ENCODE peak calls at places on chromosomes 16 and 17, in seven cellular contexts. C is RCC 7860; E is activated CD4-positive, CD25-positive, alpha-beta regulatory T cell treated with anti-CD3 and anti-CD28 coated beads, Interleukin-2, amount 50 U/mL, for 16 hours; T is posterior vena cava; U is endothelial cell; D is sciatic nerve; W is SJCRH30. R is an unnamed sample.

GRCh38 chr17:14942511-14943185 is 322.5 kb downstream of the PMP22 start:
- DNase-seq in C (no peak), E (no peak), T (no peak), U (no peak), D (no peak), W (no peak), R (no peak)

GRCh38 chr16:1102921-1103648 is 7.0 kb upstream of the C1QTNF8 start:
- DNase-seq in C (no peak), E (peak; percentile 39), T (no peak), U (peak; percentile 80), D (peak; percentile 78), W (peak; percentile 90), R (peak; percentile 60)

GRCh38 chr16:85394511-85395206 is 218.5 kb upstream of the GSE1 start:
- DNase-seq in C (no peak), E (no peak), T (peak; percentile 58), U (no peak), D (peak; percentile 49), W (no peak), R (no peak)

GRCh38 chr16:89422527-89422904 is 67.8 kb downstream of the ANKRD11 start:
- DNase-seq in C (peak; percentile 39), E (no peak), T (no peak), U (no peak), D (no peak), W (no peak), R (no peak)

GRCh38 chr17:49213803-49214202 is 3.3 kb downstream of the ABI3 start:
- DNase-seq in C (no peak), E (no peak), T (no peak), U (no peak), D (no peak), W (no peak), R (no peak)

GRCh38 chr17:40316571-40317344 is 7.8 kb downstream of the RARA start:
- DNase-seq in C (peak; percentile 51), E (no peak), T (peak; percentile 88), U (peak; percentile 75), D (no peak), W (peak; percentile 75), R (no peak)

GRCh38 chr17:49989518-49989880 is 5.5 kb downstream of the DLX3 start:
- DNase-seq in C (no peak), E (no peak), T (peak; percentile 64), U (no peak), D (peak; percentile 38), W (no peak), R (no peak)

GRCh38 chr16:86490859-86491642 is 19.3 kb upstream of the FOXF1 start:
- DNase-seq in C (no peak), E (no peak), T (no peak), U (no peak), D (no peak), W (no peak), R (no peak)

GRCh38 chr17:63946440-63947363 is 14.6 kb upstream of the CD79B start:
- DNase-seq in C (peak; percentile 16), E (no peak), T (no peak), U (peak; percentile 71), D (no peak), W (peak; percentile 67), R (peak; percentile 42)

GRCh38 chr16:67441907-67442306 is 11.0 kb downstream of the HSD11B2 start:
- DNase-seq in C (no peak), E (no peak), T (no peak), U (no peak), D (no peak), W (no peak), R (no peak)

GRCh38 chr16:88943131-88943664 is 33.8 kb downstream of the CBFA2T3 start:
- DNase-seq in C (no peak), E (no peak), T (no peak), U (no peak), D (no peak), W (no peak), R (no peak)

GRCh38 chr17:17413821-17414220 is 63.0 kb upstream of the MED9 start:
- DNase-seq in C (no peak), E (no peak), T (peak; percentile 29), U (no peak), D (no peak), W (peak; percentile 67), R (no peak)

GRCh38 chr17:13563916-13564315 is 37.8 kb downstream of the HS3ST3A1 start:
- DNase-seq in C (no peak), E (no peak), T (no peak), U (no peak), D (no peak), W (no peak), R (no peak)

GRCh38 chr16:72645526-72645925 is 402.4 kb downstream of the ZFHX3 start:
- DNase-seq in C (no peak), E (no peak), T (no peak), U (no peak), D (no peak), W (peak; percentile 11), R (no peak)

GRCh38 chr17:4859816-4860625 is 26.9 kb downstream of the MINK1 start:
- DNase-seq in C (no peak), E (no peak), T (no peak), U (no peak), D (no peak), W (no peak), R (no peak)

GRCh38 chr16:68367891-68368601 is 57.2 kb downstream of the PRMT7 start:
- DNase-seq in C (no peak), E (no peak), T (no peak), U (no peak), D (no peak), W (no peak), R (no peak)

GRCh38 chr16:1745900-1746692 is 25.2 kb downstream of the NME3 start:
- DNase-seq in C (peak; percentile 79), E (no peak), T (no peak), U (no peak), D (peak; percentile 47), W (peak; percentile 81), R (no peak)

GRCh38 chr17:54177606-54178308 is 355.0 kb downstream of the KIF2B start:
- DNase-seq in C (no peak), E (no peak), T (no peak), U (no peak), D (no peak), W (peak; percentile 27), R (no peak)

GRCh38 chr16:77905356-77905920 is 116.9 kb upstream of the CLEC3A start:
- DNase-seq in C (no peak), E (no peak), T (no peak), U (no peak), D (no peak), W (no peak), R (no peak)

GRCh38 chr17:68533887-68534700 is 21.9 kb downstream of the PRKAR1A start:
- DNase-seq in C (no peak), E (no peak), T (no peak), U (no peak), D (no peak), W (peak; percentile 30), R (no peak)

GRCh38 chr16:75433732-75434413 is 570 bp upstream of the CFDP1 start:
- DNase-seq in C (peak; percentile 53), E (no peak), T (peak; percentile 86), U (peak; percentile 60), D (peak; percentile 74), W (peak; percentile 72), R (peak; percentile 74)

GRCh38 chr17:7173687-7174602 is 5.2 kb downstream of the ASGR1 start:
- DNase-seq in C (no peak), E (no peak), T (peak; percentile 90), U (peak; percentile 80), D (peak; percentile 77), W (peak; percentile 11), R (peak; percentile 46)

GRCh38 chr16:30958164-30959083 is 870 bp downstream of the SETD1A start:
- DNase-seq in C (peak; percentile 18), E (peak; percentile 29), T (peak; percentile 86), U (peak; percentile 66), D (no peak), W (peak; percentile 63), R (no peak)

GRCh38 chr16:72270531-72270930 is 98.6 kb upstream of the PMFBP1 start:
- DNase-seq in C (no peak), E (no peak), T (no peak), U (no peak), D (no peak), W (no peak), R (no peak)

GRCh38 chr17:61388561-61389356 is 10.9 kb upstream of the TBX2 start:
- DNase-seq in C (no peak), E (no peak), T (no peak), U (no peak), D (no peak), W (no peak), R (no peak)

GRCh38 chr17:81400154-81400938 is 5.1 kb downstream of the BAHCC1 start:
- DNase-seq in C (no peak), E (no peak), T (no peak), U (no peak), D (no peak), W (peak; percentile 57), R (no peak)

GRCh38 chr17:60745544-60745943 is 67.9 kb downstream of the BCAS3 start:
- DNase-seq in C (no peak), E (no peak), T (no peak), U (no peak), D (no peak), W (no peak), R (no peak)

GRCh38 chr16:30395155-30395991 is at the start of gene ZNF48:
- DNase-seq in C (peak; percentile 36), E (no peak), T (peak; percentile 97), U (peak; percentile 80), D (peak; percentile 90), W (peak; percentile 95), R (peak; percentile 41)

GRCh38 chr17:78172284-78173024 is 4.1 kb downstream of the SYNGR2 start:
- DNase-seq in C (no peak), E (no peak), T (no peak), U (no peak), D (no peak), W (no peak), R (no peak)

GRCh38 chr17:2373179-2373578 is 27.7 kb downstream of the MNT start:
- DNase-seq in C (no peak), E (no peak), T (no peak), U (no peak), D (no peak), W (no peak), R (no peak)

GRCh38 chr16:80527297-80527696 is 13.5 kb upstream of the DYNLRB2 start:
- DNase-seq in C (no peak), E (peak; percentile 4), T (no peak), U (peak; percentile 60), D (no peak), W (peak; percentile 11), R (peak; percentile 55)

GRCh38 chr16:86994651-86995171 is 322.5 kb downstream of the C16orf95 start:
- DNase-seq in C (peak; percentile 100), E (no peak), T (peak; percentile 78), U (no peak), D (no peak), W (peak; percentile 69), R (no peak)

GRCh38 chr17:880871-881269 is 98.7 kb downstream of the NXN start:
- DNase-seq in C (no peak), E (no peak), T (no peak), U (no peak), D (no peak), W (no peak), R (no peak)

GRCh38 chr17:65920996-65921395 is 270.9 kb downstream of the CEP112 start:
- DNase-seq in C (no peak), E (no peak), T (no peak), U (no peak), D (no peak), W (no peak), R (no peak)

GRCh38 chr16:90081606-90081970 is 4.5 kb upstream of the PRDM7 start:
- DNase-seq in C (no peak), E (no peak), T (no peak), U (peak; percentile 13), D (no peak), W (no peak), R (no peak)

GRCh38 chr17:49616546-49617205 is 41.0 kb downstream of the NXPH3 start:
- DNase-seq in C (no peak), E (no peak), T (peak; percentile 94), U (no peak), D (peak; percentile 82), W (no peak), R (no peak)

GRCh38 chr17:60601443-60602384 is 1.7 kb downstream of the PPM1D start:
- DNase-seq in C (peak; percentile 55), E (no peak), T (no peak), U (peak; percentile 42), D (no peak), W (peak; percentile 80), R (peak; percentile 17)

GRCh38 chr17:68849673-68850260 is 105.4 kb downstream of the ABCA8 start:
- DNase-seq in C (no peak), E (no peak), T (no peak), U (no peak), D (no peak), W (no peak), R (no peak)

R was measured in activated T-helper 2 cell treated with anti-CD3 and anti-CD28 coated beads, Interferon-gamma antibody, Interleukin-2, Interleukin-4, amounts not matched to agents 10 μg/mL and 5 μg/mL and 100 μg/mL, durations not matched to agents 14 hours and 24 hours and 36 hours.